ENCODE peak calls at places on chromosomes 2 and 18, in five cellular contexts. R is activated naive CD4-positive, alpha-beta T cell treated with anti-CD3 and anti-CD28 coated beads for 36 hours; B is amniotic stem cell; K is IMR-90; E is colonic mucosa. P is an unnamed sample.

GRCh38 chr2:202689898-202690297 is 55.1 kb downstream of the FAM117B start:
- DNase-seq in R (no peak), B (no peak), K (no peak), E (no peak), P (no peak)

GRCh38 chr2:43131051-43131889 is 95.1 kb downstream of the ZFP36L2 start:
- DNase-seq in R (peak; percentile 94), B (peak; percentile 83), K (peak; percentile 92), E (peak; percentile 85), P (peak; percentile 95)

GRCh38 chr2:181678033-181678586 is 2.2 kb downstream of the NEUROD1 start:
- DNase-seq in R (peak; percentile 84), B (peak; percentile 18), K (peak; percentile 78), E (peak; percentile 56), P (peak; percentile 59)

GRCh38 chr2:14199040-14199439 is 433.5 kb upstream of the LRATD1 start:
- DNase-seq in R (no peak), B (no peak), K (no peak), E (no peak), P (no peak)

GRCh38 chr2:41791523-41791922 is 256.3 kb upstream of the PKDCC start:
- DNase-seq in R (peak; percentile 46), B (no peak), K (peak; percentile 41), E (peak; percentile 22), P (peak; percentile 2)

GRCh38 chr2:136715146-136715545 is 50.2 kb upstream of the THSD7B start:
- DNase-seq in R (no peak), B (no peak), K (no peak), E (no peak), P (no peak)

GRCh38 chr2:159028776-159029175 is 60.3 kb downstream of the TANC1 start:
- DNase-seq in R (no peak), B (no peak), K (no peak), E (no peak), P (no peak)

GRCh38 chr18:31044926-31045325 is 2.4 kb upstream of the DSC3 start:
- DNase-seq in R (no peak), B (no peak), K (no peak), E (no peak), P (no peak)

GRCh38 chr2:5537180-5537579 is 155.0 kb upstream of the SOX11 start:
- DNase-seq in R (no peak), B (no peak), K (no peak), E (no peak), P (no peak)

GRCh38 chr2:118372876-118373597 is 284.8 kb downstream of the INSIG2 start:
- DNase-seq in R (no peak), B (no peak), K (no peak), E (no peak), P (no peak)